ENCODE peak calls at places on chromosomes 4 and X, in five cellular contexts. I, K, D, S and B are unnamed samples.
A peak's percentile ranks its signal among the peaks of the same experiment; 100 is the strongest.

GRCh38 chrX:36431819-36432218 is 512.3 kb downstream of the CFAP47 start:
- DNase-seq in S (no peak), D (no peak), K (peak; percentile 1), I (no peak), B (no peak)

GRCh38 chr4:154559141-154559841 is 3.5 kb upstream of the FGB start:
- DNase-seq in I (no peak), S (peak; percentile 52), D (peak; percentile 47), K (peak; percentile 40), B (no peak)

GRCh38 chr4:53644607-53645006 is 53.3 kb upstream of the LNX1 start:
- DNase-seq in K (no peak), I (no peak), S (peak; percentile 32), D (peak; percentile 70), B (no peak)

GRCh38 chr4:31045724-31046318 is 325.7 kb downstream of the PCDH7 start:
- DNase-seq in K (no peak), D (peak; percentile 19), S (peak; percentile 25), I (no peak), B (no peak)

GRCh38 chrX:9465380-9466114 is 689 bp downstream of the TBL1X start:
- DNase-seq in I (peak; percentile 22), S (peak; percentile 45), D (peak; percentile 24), K (no peak), B (peak; percentile 1)

GRCh38 chr4:109511414-109511813 is 48.6 kb upstream of the MCUB start:
- DNase-seq in D (no peak), S (no peak), I (no peak), K (no peak), B (no peak)

GRCh38 chrX:10702031-10702430 is 81.6 kb upstream of the MID1 start:
- DNase-seq in I (no peak), K (no peak), S (no peak), D (no peak), B (no peak)

GRCh38 chr4:6302869-6303268 is 33.2 kb downstream of the WFS1 start:
- DNase-seq in D (no peak), S (no peak), K (no peak), I (no peak), B (no peak)

GRCh38 chr4:69717778-69718177 is 42.6 kb downstream of the SULT1B1 start:
- DNase-seq in D (no peak), S (no peak), I (no peak), K (no peak), B (no peak)

GRCh38 chr4:175758050-175758449 is 54.0 kb downstream of the GPM6A start:
- DNase-seq in D (no peak), I (no peak), S (no peak), K (no peak), B (no peak)